ENCODE peak calls at places on chromosomes 12 and 14, in ten cellular contexts. F is islet precursor cell; O is colonic mucosa; U is adrenal gland; A is activated naive CD4-positive, alpha-beta T cell treated with anti-CD3 and anti-CD28 coated beads, Interleukin-2, amount 10 ng/mL, durations not matched to agents 7 days and 5 days; J is GM03348; E is IMR-90; H is GM23338; K is SW 1271; X is NCI-H1436. N is an unnamed sample.

GRCh38 chr14:50943943-50944646 is at the start of gene PYGL:
- DNase-seq in A (peak; percentile 46), J (peak; percentile 93), X (no peak), F (peak; percentile 91), K (peak; percentile 79), H (peak; percentile 89), E (peak; percentile 49), O (peak; percentile 80), U (peak; percentile 79), N (peak; percentile 78)

GRCh38 chr12:48078901-48079300 is 27.0 kb downstream of the SENP1 start:
- DNase-seq in U (no peak), H (no peak), E (peak; percentile 64), K (peak; percentile 42), F (no peak), A (no peak), J (peak; percentile 34), X (no peak), O (no peak), N (no peak)

GRCh38 chr12:112153181-112153899 is 28.0 kb downstream of the TRAFD1 start:
- DNase-seq in J (no peak), K (no peak), F (peak; percentile 52), U (no peak), O (no peak), E (no peak), H (no peak), A (no peak), X (no peak), N (no peak)

GRCh38 chr14:105053421-105053820 is 11.8 kb downstream of the GPR132 start:
- DNase-seq in J (no peak), E (no peak), H (no peak), X (no peak), O (no peak), U (no peak), K (no peak), A (no peak), F (no peak), N (no peak)

GRCh38 chr12:44154128-44154527 is 318.2 kb downstream of the TMEM117 start:
- DNase-seq in H (no peak), J (no peak), X (no peak), E (peak; percentile 62), A (no peak), K (no peak), O (no peak), F (no peak), U (no peak), N (no peak)

GRCh38 chr12:122099856-122100255 is 21.3 kb downstream of the MLXIP start:
- DNase-seq in K (no peak), E (no peak), A (no peak), F (no peak), J (no peak), U (peak; percentile 6), O (no peak), H (no peak), X (no peak), N (no peak)

GRCh38 chr12:94244165-94245133 is 96.1 kb downstream of the PLXNC1 start:
- DNase-seq in X (no peak), F (no peak), A (peak; percentile 59), K (no peak), J (no peak), E (no peak), U (peak; percentile 24), O (no peak), H (no peak), N (peak; percentile 52)

GRCh38 chr14:85675957-85676356 is 146.0 kb downstream of the FLRT2 start:
- DNase-seq in O (no peak), A (no peak), H (no peak), J (no peak), X (no peak), E (no peak), K (no peak), U (no peak), F (no peak), N (no peak)

GRCh38 chr12:52234226-52234810 is 1.3 kb downstream of the KRT7 start:
- DNase-seq in F (no peak), J (no peak), O (no peak), X (no peak), H (peak; percentile 13), U (no peak), E (no peak), K (no peak), A (peak; percentile 8), N (no peak)

GRCh38 chr12:111126331-111126730 is 206.0 kb upstream of the MYL2 start:
- DNase-seq in H (no peak), J (no peak), E (no peak), K (no peak), X (no peak), U (peak; percentile 16), O (no peak), F (no peak), A (no peak), N (no peak)

GRCh38 chr12:14716848-14717444 is 20.5 kb upstream of the GUCY2C start:
- DNase-seq in K (peak; percentile 38), E (peak; percentile 37), J (peak; percentile 47), F (peak; percentile 81), U (peak; percentile 31), X (no peak), O (peak; percentile 75), A (peak; percentile 64), H (peak; percentile 86), N (peak; percentile 57)

GRCh38 chr14:48805315-48805714 is 780.9 kb downstream of the RPS29 start:
- DNase-seq in U (no peak), F (peak; percentile 59), K (no peak), E (no peak), J (no peak), X (no peak), A (no peak), H (peak; percentile 85), O (no peak), N (no peak)

GRCh38 chr12:125145196-125145595 is 80.0 kb downstream of the AACS start:
- DNase-seq in E (no peak), H (no peak), U (no peak), A (no peak), O (no peak), F (no peak), X (no peak), K (no peak), J (no peak), N (no peak)

GRCh38 chr12:52063986-52064649 is 5.7 kb upstream of the ATG101 start:
- DNase-seq in H (no peak), U (peak; percentile 91), E (peak; percentile 97), A (no peak), J (peak; percentile 78), F (no peak), X (no peak), O (no peak), K (no peak), N (peak; percentile 39)

GRCh38 chr14:34347683-34348082 is 114.4 kb downstream of the SPTSSA start:
- DNase-seq in X (no peak), U (no peak), E (no peak), J (no peak), H (no peak), F (no peak), K (no peak), O (no peak), A (no peak), N (no peak)

GRCh38 chr12:14723763-14724162 is 27.4 kb upstream of the GUCY2C start:
- DNase-seq in A (peak; percentile 73), E (peak; percentile 58), H (peak; percentile 81), J (peak; percentile 73), U (peak; percentile 69), O (peak; percentile 71), X (no peak), K (peak; percentile 58), F (peak; percentile 73), N (peak; percentile 59)

GRCh38 chr12:89156324-89156723 is 196.0 kb downstream of the DUSP6 start:
- DNase-seq in K (no peak), O (no peak), A (no peak), F (no peak), U (no peak), X (no peak), J (no peak), E (no peak), H (no peak), N (no peak)

GRCh38 chr14:91264151-91265150 is 19.9 kb upstream of the GPR68 start:
- DNase-seq in A (peak; percentile 53), H (peak; percentile 65), X (no peak), U (peak; percentile 33), K (no peak), O (no peak), J (peak; percentile 72), E (no peak), F (no peak), N (peak; percentile 38)

GRCh38 chr14:68794856-68795601 is 2.2 kb upstream of the ZFP36L1 start:
- DNase-seq in O (peak; percentile 59), H (peak; percentile 63), A (peak; percentile 56), F (peak; percentile 78), X (no peak), J (peak; percentile 85), U (peak; percentile 66), K (peak; percentile 65), E (peak; percentile 95), N (peak; percentile 54)

GRCh38 chr12:57112492-57113294 is 1.5 kb upstream of the STAT6 start:
- DNase-seq in H (no peak), A (no peak), J (no peak), K (no peak), U (no peak), F (no peak), O (peak; percentile 18), E (no peak), X (no peak), N (no peak)

GRCh38 chr14:40656301-40656700 is 950.4 kb upstream of the LRFN5 start:
- DNase-seq in J (no peak), K (no peak), E (no peak), O (no peak), H (no peak), A (no peak), U (no peak), F (no peak), X (no peak), N (no peak)

GRCh38 chr12:22100952-22101748 is 55.1 kb downstream of the CMAS start:
- DNase-seq in H (peak; percentile 86), U (peak; percentile 49), E (peak; percentile 73), K (peak; percentile 60), X (no peak), A (peak; percentile 58), F (peak; percentile 80), J (peak; percentile 40), O (peak; percentile 54), N (peak; percentile 31)

GRCh38 chr14:74018029-74018703 is 922 bp downstream of the ENTPD5 start:
- DNase-seq in O (no peak), K (peak; percentile 72), H (no peak), X (no peak), A (no peak), J (peak; percentile 64), E (peak; percentile 64), U (no peak), F (no peak), N (no peak)

GRCh38 chr12:52249041-52249461 is 16.0 kb downstream of the KRT7 start:
- DNase-seq in K (no peak), X (no peak), F (peak; percentile 56), E (no peak), J (peak; percentile 73), O (no peak), U (peak; percentile 89), A (peak; percentile 11), H (no peak), N (no peak)

GRCh38 chr12:131129839-131130238 is 176.1 kb downstream of the ADGRD1 start:
- DNase-seq in U (no peak), X (no peak), F (peak; percentile 60), J (no peak), H (no peak), A (no peak), K (no peak), O (no peak), E (no peak), N (no peak)

GRCh38 chr12:66552753-66553152 is 126.1 kb downstream of the GRIP1 start:
- DNase-seq in X (no peak), E (no peak), J (no peak), A (no peak), K (no peak), F (no peak), H (no peak), O (no peak), U (no peak), N (no peak)

GRCh38 chr12:57735952-57736742 is 2.4 kb downstream of the AGAP2 start:
- DNase-seq in H (peak; percentile 91), K (peak; percentile 48), U (no peak), X (no peak), E (peak; percentile 37), F (peak; percentile 81), O (no peak), J (peak; percentile 65), A (no peak), N (no peak)

GRCh38 chr12:103915306-103915705 is 14.9 kb upstream of the HSP90B1 start:
- DNase-seq in K (no peak), A (no peak), E (peak; percentile 88), U (no peak), H (no peak), X (no peak), J (no peak), O (no peak), F (no peak), N (no peak)

N was measured in transverse colon.